ENCODE peak calls at places on chromosomes 16 and 17, in nine cellular contexts. E, P, B, N, X, J, L, K and Z are unnamed samples.

GRCh38 chr16:59392911-59393310 is 658.8 kb upstream of the GOT2 start:
- DNase-seq in L (no peak), J (no peak), E (no peak), X (no peak), N (no peak), B (no peak), K (no peak), P (no peak), Z (no peak)

GRCh38 chr17:56752263-56752662 is 81.5 kb downstream of the C17orf67 start:
- DNase-seq in L (no peak), N (no peak), J (no peak), K (no peak), E (peak), P (no peak), B (no peak), X (no peak), Z (no peak)

GRCh38 chr16:87846705-87847466 is 22.4 kb downstream of the SLC7A5 start:
- DNase-seq in X (no peak), B (no peak), E (no peak), L (no peak), K (no peak), P (no peak), J (no peak), N (no peak), Z (no peak)

GRCh38 chr17:74873874-74874614 is 1.2 kb upstream of the FDXR start:
- DNase-seq in N (no peak), J (peak), L (no peak), P (no peak), X (no peak), E (peak), K (no peak), B (peak), Z (peak)

GRCh38 chr16:3004781-3005284 is 7.9 kb upstream of the CLDN9 start:
- DNase-seq in L (no peak), P (no peak), B (peak), K (peak), N (no peak), E (no peak), J (peak), X (no peak), Z (no peak)

GRCh38 chr16:50059669-50060068 is 6.1 kb upstream of the HEATR3 start:
- DNase-seq in L (no peak), K (no peak), X (no peak), E (no peak), N (no peak), P (no peak), B (no peak), J (no peak), Z (no peak)

GRCh38 chr16:1794221-1794871 is 841 bp upstream of the IGFALS start:
- DNase-seq in L (no peak), N (no peak), J (no peak), E (no peak), P (no peak), B (no peak), K (no peak), X (no peak), Z (peak)

GRCh38 chr16:16036359-16036792 is 87.0 kb downstream of the ABCC1 start:
- DNase-seq in P (no peak), L (no peak), E (no peak), K (no peak), B (no peak), J (no peak), N (no peak), X (peak), Z (no peak)

GRCh38 chr16:24088767-24089166 is 167.4 kb upstream of the CACNG3 start:
- DNase-seq in B (no peak), P (no peak), K (no peak), L (no peak), J (no peak), X (peak), N (no peak), E (no peak), Z (no peak)

GRCh38 chr16:71564377-71564967 is 12.4 kb downstream of the TAT start:
- DNase-seq in J (no peak), E (no peak), L (no peak), X (no peak), N (no peak), K (no peak), B (no peak), P (no peak), Z (no peak)

GRCh38 chr17:49438439-49438861 is 23.8 kb upstream of the PHB1 start:
- DNase-seq in K (peak), N (no peak), E (no peak), J (no peak), P (no peak), L (no peak), X (no peak), B (no peak), Z (peak)

GRCh38 chr16:67857547-67858233 is 10.2 kb upstream of the CENPT start:
- DNase-seq in X (no peak), P (no peak), J (no peak), K (peak), N (no peak), E (peak), L (peak), B (peak), Z (no peak)

GRCh38 chr16:63617990-63618763 is 1503.7 kb downstream of the CDH11 start:
- DNase-seq in L (no peak), P (peak), B (no peak), J (no peak), K (no peak), N (no peak), E (peak), X (no peak), Z (peak)

GRCh38 chr16:68768170-68768569 is 31.1 kb downstream of the CDH1 start:
- DNase-seq in X (no peak), K (no peak), E (no peak), N (no peak), B (no peak), P (no peak), L (no peak), J (no peak), Z (no peak)

GRCh38 chr17:5683241-5683640 is 98.9 kb upstream of the NLRP1 start:
- DNase-seq in X (no peak), B (no peak), J (no peak), P (no peak), K (no peak), N (no peak), L (no peak), E (no peak), Z (no peak)

GRCh38 chr17:8868529-8868951 is 1.1 kb upstream of the PIK3R6 start:
- DNase-seq in N (no peak), B (no peak), L (no peak), X (no peak), J (no peak), E (no peak), P (no peak), K (no peak), Z (no peak)